ENCODE peak calls at places on chromosomes 4 and X, in five cellular contexts. D is H9; N is stomach; Y is activated CD8-positive, alpha-beta memory T cell treated with anti-CD3 and anti-CD28 coated beads for 48 hours; B is body of pancreas. J is an unnamed sample.

GRCh38 chr4:22238742-22239141 is 277.1 kb downstream of the ADGRA3 start:
- DNase-seq in D (peak; percentile 48), N (no peak), Y (no peak), B (no peak), J (no peak)

GRCh38 chr4:131302108-131302507 is 1847.0 kb upstream of the PCDH10 start:
- DNase-seq in D (peak; percentile 38), N (no peak), Y (no peak), B (no peak), J (no peak)

GRCh38 chr4:145538636-145539035 is 57.0 kb downstream of the SMAD1 start:
- DNase-seq in D (no peak), N (no peak), Y (no peak), B (no peak), J (no peak)

GRCh38 chr4:6582889-6583504 is 8.0 kb downstream of the MAN2B2 start:
- DNase-seq in D (no peak), N (no peak), Y (no peak), B (no peak), J (peak; percentile 26)

GRCh38 chrX:151416521-151417048 is 19.6 kb downstream of the VMA21 start:
- DNase-seq in D (no peak), N (no peak), Y (no peak), B (no peak), J (no peak)

GRCh38 chr4:71189471-71189870 is 149.3 kb upstream of the SLC4A4 start:
- DNase-seq in D (no peak), N (no peak), Y (no peak), B (no peak), J (no peak)

GRCh38 chr4:87031946-87032345 is 97.1 kb downstream of the AFF1 start:
- DNase-seq in D (no peak), N (no peak), Y (no peak), B (no peak), J (no peak)

GRCh38 chr4:152454398-152455011 is 81.4 kb downstream of the FBXW7 start:
- DNase-seq in D (no peak), N (no peak), Y (no peak), B (no peak), J (peak; percentile 45)

GRCh38 chrX:109830704-109831206 is 97.7 kb upstream of the ACSL4 start:
- DNase-seq in D (no peak), N (no peak), Y (no peak), B (no peak), J (no peak)

GRCh38 chr4:5897674-5898073 is 4.8 kb upstream of the CRMP1 start:
- DNase-seq in D (no peak), N (no peak), Y (no peak), B (no peak), J (no peak)

GRCh38 chr4:780730-781492 is 45.0 kb downstream of the CPLX1 start:
- DNase-seq in D (no peak), N (no peak), Y (no peak), B (no peak), J (peak; percentile 46)

GRCh38 chrX:76420237-76420636 is 7.3 kb upstream of the MAGEE1 start:
- DNase-seq in D (no peak), N (no peak), Y (no peak), B (no peak), J (no peak)

GRCh38 chr4:142645478-142646108 is 200.5 kb downstream of the INPP4B start:
- DNase-seq in D (no peak), N (no peak), Y (no peak), B (no peak), J (no peak)

GRCh38 chrX:116031331-116031730 is 139.2 kb upstream of the AGTR2 start:
- DNase-seq in D (no peak), N (no peak), Y (no peak), B (no peak), J (no peak)

GRCh38 chr4:7237863-7238262 is 45.5 kb downstream of the SORCS2 start:
- DNase-seq in D (no peak), N (no peak), Y (no peak), B (no peak), J (no peak)

GRCh38 chr4:88535090-88535755 is 11.6 kb upstream of the PYURF start:
- DNase-seq in D (no peak), N (no peak), Y (no peak), B (no peak), J (no peak)